ENCODE peak calls at places on chromosomes 6 and 20, in ten cellular contexts. D, U, A, M, B, L, W, R, F and Q are unnamed samples.

GRCh38 chr6:33208089-33208967 is at the start of gene RING1:
- DNase-seq in D (peak), U (no peak), A (peak), M (peak), B (peak), L (peak), W (peak), R (peak), F (peak), Q (no peak)

GRCh38 chr6:139549561-139550070 is 175.2 kb upstream of the CITED2 start:
- DNase-seq in D (no peak), U (no peak), A (no peak), M (no peak), B (no peak), L (no peak), W (no peak), R (no peak), F (peak), Q (no peak)

GRCh38 chr20:45254867-45255266 is 503 bp upstream of the SLPI start:
- DNase-seq in D (no peak), U (no peak), A (peak), M (peak), B (no peak), L (no peak), W (no peak), R (peak), F (peak), Q (peak)

GRCh38 chr6:103798166-103798565 is 1061.6 kb downstream of the HACE1 start:
- DNase-seq in D (no peak), U (no peak), A (no peak), M (no peak), B (no peak), L (no peak), W (no peak), R (no peak), F (no peak), Q (no peak)

GRCh38 chr6:1470040-1470439 is 80.7 kb downstream of the FOXF2 start:
- DNase-seq in D (no peak), U (no peak), A (no peak), M (no peak), B (no peak), L (no peak), W (no peak), R (peak), F (no peak), Q (no peak)

GRCh38 chr6:138110229-138110628 is 3.0 kb upstream of the PERP start:
- DNase-seq in D (no peak), U (no peak), A (no peak), M (no peak), B (no peak), L (no peak), W (no peak), R (no peak), F (no peak), Q (no peak)

GRCh38 chr6:31758281-31758680 is 4.2 kb upstream of the SAPCD1 start:
- DNase-seq in D (no peak), U (no peak), A (no peak), M (no peak), B (no peak), L (no peak), W (no peak), R (no peak), F (no peak), Q (no peak)

GRCh38 chr6:4820704-4821276 is 44.6 kb downstream of the CDYL start:
- DNase-seq in D (no peak), U (no peak), A (no peak), M (no peak), B (no peak), L (no peak), W (no peak), R (no peak), F (peak), Q (no peak)

GRCh38 chr6:138571585-138572199 is 72.4 kb upstream of the NHSL1 start:
- DNase-seq in D (no peak), U (no peak), A (no peak), M (peak), B (no peak), L (no peak), W (no peak), R (no peak), F (peak), Q (no peak)

GRCh38 chr6:22980446-22980845 is 411.1 kb downstream of the HDGFL1 start:
- DNase-seq in D (no peak), U (no peak), A (peak), M (no peak), B (peak), L (no peak), W (no peak), R (no peak), F (peak), Q (no peak)

GRCh38 chr6:18326980-18327379 is 60.2 kb upstream of the RNF144B start:
- DNase-seq in D (no peak), U (no peak), A (no peak), M (no peak), B (no peak), L (no peak), W (no peak), R (no peak), F (no peak), Q (no peak)

GRCh38 chr20:31837896-31838397 is 7.5 kb downstream of the FOXS1 start:
- DNase-seq in D (no peak), U (no peak), A (peak), M (peak), B (peak), L (no peak), W (no peak), R (no peak), F (peak), Q (no peak)

GRCh38 chr20:37640600-37641561 is 52.9 kb upstream of the CTNNBL1 start:
- DNase-seq in D (no peak), U (no peak), A (peak), M (peak), B (no peak), L (no peak), W (no peak), R (no peak), F (peak), Q (no peak)

GRCh38 chr20:34452281-34452982 is 63.8 kb upstream of the DYNLRB1 start:
- DNase-seq in D (no peak), U (no peak), A (no peak), M (peak), B (no peak), L (no peak), W (no peak), R (no peak), F (peak), Q (no peak)

GRCh38 chr6:42556462-42556861 is 7.4 kb upstream of the UBR2 start:
- DNase-seq in D (no peak), U (no peak), A (peak), M (no peak), B (no peak), L (no peak), W (no peak), R (no peak), F (peak), Q (no peak)

GRCh38 chr6:139982652-139983051 is 608.2 kb upstream of the CITED2 start:
- DNase-seq in D (no peak), U (no peak), A (no peak), M (peak), B (no peak), L (no peak), W (no peak), R (no peak), F (peak), Q (peak)

GRCh38 chr6:75326557-75327258 is 42.1 kb upstream of the TMEM30A start:
- DNase-seq in D (no peak), U (no peak), A (no peak), M (peak), B (no peak), L (no peak), W (no peak), R (no peak), F (no peak), Q (no peak)

GRCh38 chr6:120357447-120357846 is 976.8 kb downstream of the TBC1D32 start:
- DNase-seq in D (no peak), U (no peak), A (no peak), M (peak), B (no peak), L (no peak), W (no peak), R (no peak), F (no peak), Q (no peak)

GRCh38 chr6:132931937-132932336 is 117.6 kb downstream of the RPS12 start:
- DNase-seq in D (no peak), U (no peak), A (peak), M (no peak), B (no peak), L (no peak), W (no peak), R (no peak), F (peak), Q (peak)

GRCh38 chr20:57330998-57331397 is 1.4 kb downstream of the SPO11 start:
- DNase-seq in D (no peak), U (no peak), A (no peak), M (peak), B (no peak), L (no peak), W (no peak), R (no peak), F (no peak), Q (no peak)

GRCh38 chr20:37938181-37938775 is 35.4 kb downstream of the VSTM2L start:
- DNase-seq in D (no peak), U (no peak), A (no peak), M (no peak), B (no peak), L (no peak), W (no peak), R (no peak), F (no peak), Q (no peak)

GRCh38 chr20:58759947-58760346 is 67.3 kb downstream of the NPEPL1 start:
- DNase-seq in D (no peak), U (no peak), A (no peak), M (no peak), B (no peak), L (no peak), W (no peak), R (no peak), F (no peak), Q (no peak)

GRCh38 chr20:47432251-47433210 is 69.2 kb upstream of the NCOA3 start:
- DNase-seq in D (no peak), U (no peak), A (peak), M (no peak), B (no peak), L (no peak), W (no peak), R (no peak), F (no peak), Q (no peak)

GRCh38 chr6:11096109-11096508 is 2.5 kb downstream of the SMIM13 start:
- DNase-seq in D (no peak), U (no peak), A (peak), M (peak), B (no peak), L (no peak), W (no peak), R (no peak), F (peak), Q (peak)

GRCh38 chr20:63047946-63048345 is 41.2 kb upstream of the BHLHE23 start:
- DNase-seq in D (no peak), U (no peak), A (no peak), M (no peak), B (no peak), L (no peak), W (no peak), R (no peak), F (no peak), Q (no peak)

GRCh38 chr6:111291860-111292259 is 191.2 kb downstream of the REV3L start:
- DNase-seq in D (no peak), U (no peak), A (no peak), M (no peak), B (no peak), L (no peak), W (no peak), R (no peak), F (no peak), Q (no peak)

GRCh38 chr6:143068001-143068400 is 7.3 kb downstream of the AIG1 start:
- DNase-seq in D (no peak), U (no peak), A (no peak), M (peak), B (no peak), L (no peak), W (no peak), R (no peak), F (peak), Q (no peak)

GRCh38 chr6:156017838-156018237 is 562.2 kb upstream of the NOX3 start:
- DNase-seq in D (no peak), U (no peak), A (peak), M (peak), B (no peak), L (no peak), W (no peak), R (no peak), F (peak), Q (no peak)

GRCh38 chr6:106967936-106968555 is 6.5 kb downstream of the CD24 start:
- DNase-seq in D (no peak), U (no peak), A (no peak), M (no peak), B (no peak), L (no peak), W (no peak), R (no peak), F (no peak), Q (no peak)

GRCh38 chr20:56458227-56458821 is 10.1 kb upstream of the RTF2 start:
- DNase-seq in D (no peak), U (no peak), A (no peak), M (no peak), B (no peak), L (no peak), W (no peak), R (no peak), F (no peak), Q (no peak)

GRCh38 chr20:39800111-39800510 is 838.0 kb downstream of the DHX35 start:
- DNase-seq in D (no peak), U (no peak), A (peak), M (peak), B (no peak), L (no peak), W (no peak), R (peak), F (peak), Q (no peak)